ENCODE peak calls at places on chromosomes 7 and 10, in six cellular contexts. One of them, this sample, is unnamed.

GRCh38 chr10:71074176-71074755 is 138.1 kb upstream of the UNC5B start:
- DNase-seq in IMR-90: no peak
- DNase-seq in H1: no peak
- DNase-seq in mesenchymal stem cell: no peak
- DNase-seq in H9: peak; percentile 78
- DNase-seq in neuronal stem cell: no peak
- DNase-seq in this sample: peak; percentile 59

GRCh38 chr7:80665526-80665925 is 27.1 kb downstream of the CD36 start:
- DNase-seq in IMR-90: no peak
- DNase-seq in H1: no peak
- DNase-seq in mesenchymal stem cell: no peak
- DNase-seq in H9: no peak
- DNase-seq in neuronal stem cell: no peak
- DNase-seq in this sample: no peak

GRCh38 chr7:83486957-83487356 is 162.0 kb downstream of the SEMA3E start:
- DNase-seq in IMR-90: peak; percentile 21
- DNase-seq in H1: no peak
- DNase-seq in mesenchymal stem cell: no peak
- DNase-seq in H9: no peak
- DNase-seq in neuronal stem cell: no peak
- DNase-seq in this sample: no peak

GRCh38 chr7:133723044-133723443 is 404.1 kb upstream of the LRGUK start:
- DNase-seq in IMR-90: no peak
- DNase-seq in H1: no peak
- DNase-seq in mesenchymal stem cell: no peak
- DNase-seq in H9: no peak
- DNase-seq in neuronal stem cell: no peak
- DNase-seq in this sample: no peak

GRCh38 chr7:158997110-158997453 is 140.7 kb downstream of the DYNC2I1 start:
- DNase-seq in IMR-90: no peak
- DNase-seq in H1: no peak
- DNase-seq in mesenchymal stem cell: no peak
- DNase-seq in H9: no peak
- DNase-seq in neuronal stem cell: no peak
- DNase-seq in this sample: no peak

GRCh38 chr10:56370217-56371113 is 9.4 kb upstream of the ZWINT start:
- DNase-seq in IMR-90: no peak
- DNase-seq in H1: peak; percentile 47
- DNase-seq in mesenchymal stem cell: peak; percentile 8
- DNase-seq in H9: no peak
- DNase-seq in neuronal stem cell: peak; percentile 14
- DNase-seq in this sample: peak; percentile 70

GRCh38 chr10:35225204-35225603 is 98.6 kb downstream of the CREM start:
- DNase-seq in IMR-90: no peak
- DNase-seq in H1: peak; percentile 30
- DNase-seq in mesenchymal stem cell: no peak
- DNase-seq in H9: no peak
- DNase-seq in neuronal stem cell: no peak
- DNase-seq in this sample: no peak

GRCh38 chr10:30774281-30774680 is 144.7 kb upstream of the LYZL2 start:
- DNase-seq in IMR-90: no peak
- DNase-seq in H1: no peak
- DNase-seq in mesenchymal stem cell: no peak
- DNase-seq in H9: no peak
- DNase-seq in neuronal stem cell: no peak
- DNase-seq in this sample: no peak

GRCh38 chr7:28112467-28112866 is 68.1 kb downstream of the JAZF1 start:
- DNase-seq in IMR-90: no peak
- DNase-seq in H1: no peak
- DNase-seq in mesenchymal stem cell: no peak
- DNase-seq in H9: no peak
- DNase-seq in neuronal stem cell: no peak
- DNase-seq in this sample: no peak

GRCh38 chr10:21757601-21757901 is 223.5 kb downstream of the MLLT10 start:
- DNase-seq in IMR-90: no peak
- DNase-seq in H1: no peak
- DNase-seq in mesenchymal stem cell: peak; percentile 60
- DNase-seq in H9: no peak
- DNase-seq in neuronal stem cell: no peak
- DNase-seq in this sample: peak; percentile 38

GRCh38 chr10:11551915-11552602 is 59.4 kb downstream of the USP6NL start:
- DNase-seq in IMR-90: peak; percentile 97
- DNase-seq in H1: no peak
- DNase-seq in mesenchymal stem cell: peak; percentile 90
- DNase-seq in H9: no peak
- DNase-seq in neuronal stem cell: no peak
- DNase-seq in this sample: peak; percentile 56

GRCh38 chr10:88213206-88213605 is 349.8 kb downstream of the PTEN start:
- DNase-seq in IMR-90: no peak
- DNase-seq in H1: no peak
- DNase-seq in mesenchymal stem cell: no peak
- DNase-seq in H9: no peak
- DNase-seq in neuronal stem cell: no peak
- DNase-seq in this sample: no peak

GRCh38 chr7:12130664-12131063 is 80.4 kb upstream of the TMEM106B start:
- DNase-seq in IMR-90: no peak
- DNase-seq in H1: no peak
- DNase-seq in mesenchymal stem cell: no peak
- DNase-seq in H9: no peak
- DNase-seq in neuronal stem cell: no peak
- DNase-seq in this sample: no peak

GRCh38 chr7:116630932-116631449 is 41.0 kb upstream of the MET start:
- DNase-seq in IMR-90: peak; percentile 82
- DNase-seq in H1: no peak
- DNase-seq in mesenchymal stem cell: peak; percentile 80
- DNase-seq in H9: peak; percentile 42
- DNase-seq in neuronal stem cell: no peak
- DNase-seq in this sample: peak; percentile 23

GRCh38 chr7:71385362-71385761 is 253.4 kb downstream of the GALNT17 start:
- DNase-seq in IMR-90: no peak
- DNase-seq in H1: no peak
- DNase-seq in mesenchymal stem cell: no peak
- DNase-seq in H9: peak; percentile 36
- DNase-seq in neuronal stem cell: no peak
- DNase-seq in this sample: peak; percentile 59

GRCh38 chr10:98041352-98042043 is 11.1 kb upstream of the CRTAC1 start:
- DNase-seq in IMR-90: peak; percentile 39
- DNase-seq in H1: peak; percentile 84
- DNase-seq in mesenchymal stem cell: peak; percentile 62
- DNase-seq in H9: peak; percentile 78
- DNase-seq in neuronal stem cell: peak; percentile 65
- DNase-seq in this sample: peak; percentile 81

GRCh38 chr7:20744913-20745587 is 41.6 kb downstream of the SP8 start:
- DNase-seq in IMR-90: no peak
- DNase-seq in H1: no peak
- DNase-seq in mesenchymal stem cell: no peak
- DNase-seq in H9: no peak
- DNase-seq in neuronal stem cell: no peak
- DNase-seq in this sample: peak; percentile 18

DNA sequence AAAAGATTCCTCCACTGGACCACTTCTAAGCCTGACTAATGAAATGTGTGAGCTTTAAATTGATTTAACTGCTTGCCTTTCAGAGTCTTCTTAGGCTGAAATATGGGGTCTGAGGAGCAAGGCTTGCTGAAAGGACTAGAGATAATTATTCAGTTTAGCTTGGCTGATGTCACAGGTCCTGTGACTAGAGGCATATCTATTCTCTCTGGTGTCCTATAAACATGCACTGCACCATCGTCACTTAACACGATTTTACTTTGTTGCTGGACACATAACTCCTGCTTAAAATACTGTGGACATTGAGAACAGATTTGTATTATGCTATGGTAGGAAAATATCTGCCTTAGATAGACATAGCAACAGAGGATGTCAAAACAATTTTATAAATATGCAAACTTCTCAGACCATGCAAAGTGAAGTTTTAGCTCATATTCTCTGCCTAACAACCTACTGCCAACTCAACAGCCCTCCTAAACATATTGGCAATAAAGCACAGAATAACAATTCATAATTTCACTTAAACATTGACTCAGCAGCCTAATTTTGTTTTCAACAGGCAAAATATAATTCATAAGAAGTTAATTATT is 80.2 kb downstream of the RNF133 start:
- DNase-seq in IMR-90: no peak
- DNase-seq in H1: no peak
- DNase-seq in mesenchymal stem cell: no peak
- DNase-seq in H9: no peak
- DNase-seq in neuronal stem cell: no peak
- DNase-seq in this sample: no peak
- H2BK15ac ChIP-seq in IMR-90: no peak overlapping the region
- H2BK15ac ChIP-seq in H1: no peak overlapping the region
- H2BK15ac ChIP-seq in mesenchymal stem cell: no peak overlapping the region
- H2BK15ac ChIP-seq in H9: no peak overlapping the region
- H2BK15ac ChIP-seq in neuronal stem cell: no peak overlapping the region
- H2BK15ac ChIP-seq in this sample: no peak overlapping the region

DNA sequence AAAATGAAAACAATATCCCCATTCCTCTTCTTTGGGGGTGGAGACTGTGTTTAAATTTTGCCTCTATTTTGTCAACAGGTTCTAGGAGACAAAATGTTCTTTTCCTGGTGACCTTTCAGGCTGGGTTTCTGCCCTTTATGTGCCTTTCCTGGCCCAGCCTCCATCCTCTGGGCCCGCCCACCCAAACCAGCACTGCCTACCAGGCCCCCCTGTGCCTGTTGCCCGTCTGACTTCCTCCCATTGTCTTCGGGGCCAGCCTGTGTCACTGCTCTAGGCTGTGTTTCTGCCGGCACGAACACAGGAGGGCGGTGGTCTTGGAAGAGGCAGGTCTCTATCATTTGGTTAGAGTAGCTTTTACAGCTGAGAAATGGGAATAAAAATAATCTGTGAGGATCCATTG is 13.9 kb downstream of the TSPAN14 start:
- DNase-seq in IMR-90: no peak
- DNase-seq in H1: no peak
- DNase-seq in mesenchymal stem cell: no peak
- DNase-seq in H9: peak; percentile 90
- DNase-seq in neuronal stem cell: no peak
- DNase-seq in this sample: peak; percentile 94
- H3K9ac ChIP-seq in IMR-90: no peak overlapping the region
- H3K9ac ChIP-seq in H1: no peak overlapping the region
- H3K9ac ChIP-seq in mesenchymal stem cell: no peak overlapping the region
- H3K9ac ChIP-seq in H9: no peak overlapping the region
- H3K9ac ChIP-seq in neuronal stem cell: no peak overlapping the region
- H3K9ac ChIP-seq in this sample: peak overlapping the region; percentile 20

GRCh38 chr7:82039621-82040020 is 269.8 kb upstream of the HGF start:
- DNase-seq in IMR-90: no peak
- DNase-seq in H1: no peak
- DNase-seq in mesenchymal stem cell: no peak
- DNase-seq in H9: no peak
- DNase-seq in neuronal stem cell: no peak
- DNase-seq in this sample: no peak

GRCh38 chr7:82032899-82033298 is 263.1 kb upstream of the HGF start:
- DNase-seq in IMR-90: no peak
- DNase-seq in H1: no peak
- DNase-seq in mesenchymal stem cell: no peak
- DNase-seq in H9: no peak
- DNase-seq in neuronal stem cell: no peak
- DNase-seq in this sample: no peak

GRCh38 chr7:82036146-82036886 is 266.5 kb upstream of the HGF start:
- DNase-seq in IMR-90: peak; percentile 91
- DNase-seq in H1: no peak
- DNase-seq in mesenchymal stem cell: peak; percentile 52
- DNase-seq in H9: no peak
- DNase-seq in neuronal stem cell: no peak
- DNase-seq in this sample: no peak
- H2BK15ac ChIP-seq in IMR-90: peak overlapping the region; percentile 88
- H2BK15ac ChIP-seq in H1: no peak overlapping the region
- H2BK15ac ChIP-seq in mesenchymal stem cell: no peak overlapping the region
- H2BK15ac ChIP-seq in H9: no peak overlapping the region
- H2BK15ac ChIP-seq in neuronal stem cell: no peak overlapping the region
- H2BK15ac ChIP-seq in this sample: no peak overlapping the region

DNA sequence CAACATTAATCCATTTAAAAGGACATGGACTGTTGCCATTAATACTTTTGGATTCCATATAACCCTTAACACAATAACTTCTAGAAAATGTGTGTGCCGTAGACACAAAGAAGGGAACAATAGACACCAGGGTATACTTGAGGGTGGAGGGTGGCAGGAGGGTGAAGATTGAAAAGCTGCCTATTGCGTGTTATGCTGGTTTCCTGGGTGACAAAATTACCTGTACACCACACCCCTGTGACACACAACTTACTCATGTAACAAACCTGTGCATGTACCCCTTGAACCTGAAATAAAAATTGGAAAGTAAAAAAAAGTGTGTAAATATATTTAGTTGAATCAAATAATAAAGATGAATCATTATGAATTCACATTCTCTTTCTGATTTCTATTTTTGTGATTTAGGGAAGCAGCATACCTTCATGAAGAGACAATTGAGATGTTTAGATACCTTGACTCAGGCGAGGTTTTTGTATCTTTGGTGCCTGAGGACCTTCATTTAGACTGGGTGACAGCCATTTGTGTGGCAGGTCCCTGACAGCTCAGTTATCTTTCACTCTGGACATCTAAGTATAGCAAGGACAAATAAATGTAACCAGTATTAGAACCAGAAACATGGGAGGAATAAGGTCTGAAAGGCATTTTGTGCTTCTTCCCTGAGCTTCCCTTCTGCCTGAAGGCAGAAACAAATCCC is 28.7 kb downstream of the GIMAP8 start:
- DNase-seq in IMR-90: no peak
- DNase-seq in H1: no peak
- DNase-seq in mesenchymal stem cell: no peak
- DNase-seq in H9: no peak
- DNase-seq in neuronal stem cell: no peak
- DNase-seq in this sample: no peak
- H3K9ac ChIP-seq in IMR-90: no peak overlapping the region
- H3K9ac ChIP-seq in H1: no peak overlapping the region
- H3K9ac ChIP-seq in mesenchymal stem cell: no peak overlapping the region
- H3K9ac ChIP-seq in H9: no peak overlapping the region
- H3K9ac ChIP-seq in neuronal stem cell: no peak overlapping the region
- H3K9ac ChIP-seq in this sample: no peak overlapping the region